ENCODE peak calls at places on chromosomes 11 and 22, in five cellular contexts. Y, B, I, R and V are unnamed samples.

GRCh38 chr22:32802291-32802826 is 854 bp downstream of the TIMP3 start:
- DNase-seq in Y (no peak), B (no peak), I (no peak), R (no peak), V (no peak)

GRCh38 chr22:24011735-24012068 is 598 bp downstream of the CABIN1 start:
- DNase-seq in R (no peak), B (no peak), Y (peak; percentile 22), I (peak; percentile 8), V (no peak)

GRCh38 chr11:66868726-66869291 is 11.9 kb downstream of the LRFN4 start:
- DNase-seq in B (no peak), R (peak; percentile 79), I (peak; percentile 73), Y (peak; percentile 18), V (peak; percentile 42)

GRCh38 chr11:8905528-8906165 is 5.3 kb upstream of the AKIP1 start:
- DNase-seq in I (peak; percentile 60), R (no peak), B (peak; percentile 91), Y (no peak), V (no peak)

GRCh38 chr11:135022430-135022829 is 610.4 kb upstream of the B3GAT1 start:
- DNase-seq in B (no peak), Y (no peak), R (no peak), I (no peak), V (no peak)

GRCh38 chr22:24878969-24879368 is 67.5 kb downstream of the LHFPL7 start:
- DNase-seq in R (no peak), B (no peak), I (no peak), Y (no peak), V (no peak)

GRCh38 chr22:24529898-24530297 is 25.0 kb downstream of the GUCD1 start:
- DNase-seq in I (no peak), B (no peak), R (no peak), Y (no peak), V (no peak)

GRCh38 chr11:63504933-63505586 is 824 bp upstream of the LGALS12 start:
- DNase-seq in I (no peak), Y (no peak), R (no peak), B (no peak), V (no peak)

GRCh38 chr22:36227806-36228205 is 11.5 kb downstream of the APOL2 start:
- DNase-seq in I (no peak), R (no peak), B (no peak), Y (no peak), V (no peak)